ENCODE peak calls at places on chromosomes 12 and 14, in nine cellular contexts. One of them, this sample, is unnamed.

GRCh38 chr12:126457776-126458175 is 1392.5 kb downstream of the AACS start:
- DNase-seq in right atrium auricular region: no peak
- DNase-seq in endothelial cell: no peak
- DNase-seq in ovary: no peak
- DNase-seq in GM13976: no peak
- DNase-seq in progenitor cell of endocrine pancreas: no peak
- DNase-seq in astrocyte of the spinal cord: no peak
- DNase-seq in tibial artery: no peak
- DNase-seq in cardiac fibroblast: no peak
- DNase-seq in this sample: no peak

GRCh38 chr12:121579190-121579791 is 1.5 kb downstream of the KDM2B start:
- DNase-seq in astrocyte of the spinal cord: no peak
- DNase-seq in tibial artery: no peak
- DNase-seq in endothelial cell: peak
- DNase-seq in ovary: peak
- DNase-seq in cardiac fibroblast: peak
- DNase-seq in GM13976: peak
- DNase-seq in progenitor cell of endocrine pancreas: peak
- DNase-seq in right atrium auricular region: no peak
- DNase-seq in this sample: no peak

GRCh38 chr14:35446450-35446849 is 41.9 kb upstream of the NFKBIA start:
- DNase-seq in astrocyte of the spinal cord: no peak
- DNase-seq in GM13976: no peak
- DNase-seq in cardiac fibroblast: no peak
- DNase-seq in tibial artery: no peak
- DNase-seq in ovary: no peak
- DNase-seq in progenitor cell of endocrine pancreas: no peak
- DNase-seq in right atrium auricular region: no peak
- DNase-seq in endothelial cell: no peak
- DNase-seq in this sample: peak

GRCh38 chr14:50288146-50288545 is 23.9 kb downstream of the L2HGDH start:
- DNase-seq in tibial artery: no peak
- DNase-seq in right atrium auricular region: no peak
- DNase-seq in cardiac fibroblast: no peak
- DNase-seq in ovary: no peak
- DNase-seq in endothelial cell: no peak
- DNase-seq in GM13976: no peak
- DNase-seq in progenitor cell of endocrine pancreas: no peak
- DNase-seq in astrocyte of the spinal cord: no peak
- DNase-seq in this sample: no peak

GRCh38 chr12:6377667-6377994 is 2.3 kb upstream of the SCNN1A start:
- DNase-seq in ovary: no peak
- DNase-seq in tibial artery: peak
- DNase-seq in endothelial cell: no peak
- DNase-seq in cardiac fibroblast: no peak
- DNase-seq in GM13976: no peak
- DNase-seq in right atrium auricular region: no peak
- DNase-seq in progenitor cell of endocrine pancreas: no peak
- DNase-seq in astrocyte of the spinal cord: no peak
- DNase-seq in this sample: no peak

GRCh38 chr12:24596768-24597388 is 352.0 kb downstream of the BCAT1 start:
- DNase-seq in cardiac fibroblast: peak
- DNase-seq in endothelial cell: no peak
- DNase-seq in progenitor cell of endocrine pancreas: no peak
- DNase-seq in right atrium auricular region: no peak
- DNase-seq in GM13976: peak
- DNase-seq in astrocyte of the spinal cord: peak
- DNase-seq in ovary: no peak
- DNase-seq in tibial artery: no peak
- DNase-seq in this sample: no peak

GRCh38 chr12:67043771-67044170 is 225.4 kb upstream of the CAND1 start:
- DNase-seq in endothelial cell: no peak
- DNase-seq in GM13976: no peak
- DNase-seq in cardiac fibroblast: no peak
- DNase-seq in tibial artery: no peak
- DNase-seq in progenitor cell of endocrine pancreas: no peak
- DNase-seq in ovary: no peak
- DNase-seq in right atrium auricular region: no peak
- DNase-seq in astrocyte of the spinal cord: no peak
- DNase-seq in this sample: no peak

GRCh38 chr12:131380220-131380957 is 330.5 kb upstream of the SFSWAP start:
- DNase-seq in GM13976: no peak
- DNase-seq in tibial artery: no peak
- DNase-seq in endothelial cell: no peak
- DNase-seq in astrocyte of the spinal cord: no peak
- DNase-seq in cardiac fibroblast: no peak
- DNase-seq in progenitor cell of endocrine pancreas: no peak
- DNase-seq in ovary: no peak
- DNase-seq in right atrium auricular region: no peak
- DNase-seq in this sample: no peak

GRCh38 chr12:116717466-116718457 is 20.1 kb downstream of the SPRING1 start:
- DNase-seq in progenitor cell of endocrine pancreas: no peak
- DNase-seq in cardiac fibroblast: peak
- DNase-seq in ovary: peak
- DNase-seq in GM13976: no peak
- DNase-seq in endothelial cell: no peak
- DNase-seq in tibial artery: peak
- DNase-seq in right atrium auricular region: peak
- DNase-seq in astrocyte of the spinal cord: peak
- DNase-seq in this sample: peak

GRCh38 chr14:70442750-70443149 is 9.2 kb upstream of the ADAM21 start:
- DNase-seq in astrocyte of the spinal cord: no peak
- DNase-seq in right atrium auricular region: no peak
- DNase-seq in GM13976: no peak
- DNase-seq in tibial artery: no peak
- DNase-seq in progenitor cell of endocrine pancreas: no peak
- DNase-seq in ovary: no peak
- DNase-seq in cardiac fibroblast: peak
- DNase-seq in endothelial cell: no peak
- DNase-seq in this sample: no peak

GRCh38 chr12:53182836-53183235 is 2.1 kb upstream of the CSAD start:
- DNase-seq in GM13976: no peak
- DNase-seq in right atrium auricular region: no peak
- DNase-seq in cardiac fibroblast: no peak
- DNase-seq in progenitor cell of endocrine pancreas: no peak
- DNase-seq in tibial artery: no peak
- DNase-seq in endothelial cell: no peak
- DNase-seq in astrocyte of the spinal cord: no peak
- DNase-seq in ovary: no peak
- DNase-seq in this sample: no peak

GRCh38 chr12:113006641-113007040 is 28.3 kb downstream of the OAS2 start:
- DNase-seq in right atrium auricular region: no peak
- DNase-seq in astrocyte of the spinal cord: no peak
- DNase-seq in tibial artery: no peak
- DNase-seq in ovary: no peak
- DNase-seq in endothelial cell: no peak
- DNase-seq in progenitor cell of endocrine pancreas: no peak
- DNase-seq in cardiac fibroblast: no peak
- DNase-seq in GM13976: no peak
- DNase-seq in this sample: no peak

GRCh38 chr12:113003631-113004030 is 25.3 kb downstream of the OAS2 start:
- DNase-seq in astrocyte of the spinal cord: no peak
- DNase-seq in cardiac fibroblast: no peak
- DNase-seq in endothelial cell: no peak
- DNase-seq in tibial artery: no peak
- DNase-seq in ovary: no peak
- DNase-seq in GM13976: no peak
- DNase-seq in right atrium auricular region: no peak
- DNase-seq in progenitor cell of endocrine pancreas: no peak
- DNase-seq in this sample: no peak

GRCh38 chr12:113007166-113007565 is 28.8 kb downstream of the OAS2 start:
- DNase-seq in cardiac fibroblast: peak
- DNase-seq in tibial artery: no peak
- DNase-seq in right atrium auricular region: no peak
- DNase-seq in progenitor cell of endocrine pancreas: no peak
- DNase-seq in astrocyte of the spinal cord: peak
- DNase-seq in ovary: no peak
- DNase-seq in endothelial cell: no peak
- DNase-seq in GM13976: no peak
- DNase-seq in this sample: no peak

GRCh38 chr12:113002676-113003075 is 24.4 kb downstream of the OAS2 start:
- DNase-seq in endothelial cell: no peak
- DNase-seq in tibial artery: no peak
- DNase-seq in progenitor cell of endocrine pancreas: no peak
- DNase-seq in right atrium auricular region: no peak
- DNase-seq in cardiac fibroblast: no peak
- DNase-seq in ovary: no peak
- DNase-seq in astrocyte of the spinal cord: no peak
- DNase-seq in GM13976: no peak
- DNase-seq in this sample: no peak

DNA sequence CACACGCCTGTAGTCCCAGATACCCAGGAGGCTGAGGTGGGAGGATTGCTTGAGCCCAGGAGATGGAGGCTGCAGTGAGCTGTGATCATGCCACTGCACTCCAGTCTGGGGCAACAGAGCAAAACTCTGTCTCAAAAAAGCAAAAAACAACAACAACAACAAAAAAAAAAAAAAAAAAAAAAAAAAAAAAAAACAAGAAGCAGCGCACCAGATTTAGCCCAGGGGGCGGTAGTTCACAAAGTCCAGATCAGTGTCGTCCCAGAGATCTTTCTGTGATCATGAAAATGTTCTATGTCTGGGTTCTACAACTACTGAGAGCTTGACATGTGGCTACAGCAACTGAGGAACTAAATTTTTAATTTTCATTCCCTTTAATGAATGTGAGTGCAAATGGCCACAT is 27.4 kb downstream of the OAS2 start:
- DNase-seq in endothelial cell: peak
- DNase-seq in ovary: no peak
- DNase-seq in GM13976: no peak
- DNase-seq in progenitor cell of endocrine pancreas: no peak
- DNase-seq in astrocyte of the spinal cord: no peak
- DNase-seq in cardiac fibroblast: peak
- DNase-seq in tibial artery: no peak
- DNase-seq in right atrium auricular region: no peak
- DNase-seq in this sample: no peak
- TF ChIP-seq CTCF in endothelial cell: peak
- TF ChIP-seq CTCF in ovary: no peak
- TF ChIP-seq CTCF in GM13976: no peak
- TF ChIP-seq CTCF in progenitor cell of endocrine pancreas: peak
- TF ChIP-seq CTCF in astrocyte of the spinal cord: peak
- TF ChIP-seq CTCF in cardiac fibroblast: peak
- TF ChIP-seq CTCF in tibial artery: no peak
- TF ChIP-seq CTCF in right atrium auricular region: no peak
- TF ChIP-seq CTCF in this sample: no peak

DNA sequence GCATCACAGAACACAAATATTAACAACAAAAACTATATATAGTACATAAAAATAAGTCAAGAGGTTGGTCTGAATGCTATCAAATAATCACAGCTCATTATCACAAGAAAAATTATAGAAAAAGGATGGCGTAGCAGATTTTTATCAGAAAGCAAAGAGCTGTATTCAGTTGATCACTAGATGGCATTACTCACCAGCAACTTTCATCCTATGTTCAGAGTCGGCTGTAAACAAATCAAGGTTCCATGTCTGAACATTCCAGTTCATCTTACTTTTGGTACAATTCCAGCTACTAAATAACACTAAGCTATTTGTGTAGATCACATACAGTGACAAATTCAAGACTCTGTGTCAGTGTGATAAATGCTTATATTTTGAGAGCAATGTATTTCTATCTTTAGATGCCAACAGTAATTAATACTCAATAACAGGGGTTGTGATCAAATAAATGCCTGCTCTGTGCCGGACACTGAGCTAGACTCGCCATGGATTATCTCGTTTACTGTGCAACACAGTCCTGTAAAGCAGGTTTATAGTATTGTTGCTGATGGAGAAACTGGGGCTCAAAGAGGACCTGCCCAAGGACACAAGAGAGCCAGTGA is 30.1 kb downstream of the NRDE2 start:
- DNase-seq in ovary: no peak
- DNase-seq in right atrium auricular region: no peak
- DNase-seq in GM13976: no peak
- DNase-seq in progenitor cell of endocrine pancreas: no peak
- DNase-seq in endothelial cell: no peak
- DNase-seq in tibial artery: no peak
- DNase-seq in cardiac fibroblast: peak
- DNase-seq in astrocyte of the spinal cord: peak
- DNase-seq in this sample: no peak
- TF ChIP-seq CTCF in ovary: peak
- TF ChIP-seq CTCF in right atrium auricular region: peak
- TF ChIP-seq CTCF in GM13976: peak
- TF ChIP-seq CTCF in progenitor cell of endocrine pancreas: peak
- TF ChIP-seq CTCF in endothelial cell: no peak
- TF ChIP-seq CTCF in tibial artery: peak
- TF ChIP-seq CTCF in cardiac fibroblast: peak
- TF ChIP-seq CTCF in astrocyte of the spinal cord: peak
- TF ChIP-seq CTCF in this sample: peak

DNA sequence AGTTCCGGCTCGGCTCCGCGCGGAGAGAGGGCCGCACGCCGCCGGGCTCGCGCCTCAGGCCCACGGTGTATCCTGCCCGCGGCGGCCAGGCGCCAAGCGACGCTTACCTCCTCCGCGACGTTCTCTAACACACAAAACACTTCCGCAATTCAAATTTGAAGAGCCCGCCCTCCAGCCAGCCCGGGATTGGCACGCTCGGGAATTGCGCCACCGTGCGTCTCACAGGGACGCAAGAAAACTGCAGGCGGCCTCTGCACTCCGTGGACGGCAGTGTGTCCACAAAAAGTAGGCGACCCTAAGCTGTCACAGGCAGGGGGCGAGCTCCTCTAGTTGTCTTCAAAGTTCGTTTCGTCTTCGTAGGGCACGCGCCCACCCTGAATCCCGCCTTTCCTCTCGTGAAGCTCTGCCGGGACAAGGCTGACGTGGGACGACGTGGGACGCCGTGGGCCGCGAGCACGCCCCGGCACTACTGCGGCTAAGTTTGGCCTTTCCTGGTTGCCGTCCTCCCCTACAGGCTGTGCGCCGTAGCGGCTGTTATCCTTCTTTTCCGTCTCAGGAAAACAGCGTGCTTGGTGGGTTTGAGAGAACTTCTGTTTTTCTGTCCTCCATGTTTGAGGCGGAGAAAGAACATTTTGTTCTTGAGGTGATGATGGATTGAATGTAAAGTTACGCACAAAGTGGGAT is at the start of gene MIS18BP1:
- DNase-seq in GM13976: peak
- DNase-seq in tibial artery: peak
- DNase-seq in progenitor cell of endocrine pancreas: peak
- DNase-seq in right atrium auricular region: peak
- DNase-seq in ovary: peak
- DNase-seq in cardiac fibroblast: peak
- DNase-seq in astrocyte of the spinal cord: peak
- DNase-seq in endothelial cell: peak
- DNase-seq in this sample: peak
- TF ChIP-seq CTCF in GM13976: peak
- TF ChIP-seq CTCF in tibial artery: peak
- TF ChIP-seq CTCF in progenitor cell of endocrine pancreas: peak
- TF ChIP-seq CTCF in right atrium auricular region: peak
- TF ChIP-seq CTCF in ovary: peak
- TF ChIP-seq CTCF in cardiac fibroblast: peak
- TF ChIP-seq CTCF in astrocyte of the spinal cord: peak
- TF ChIP-seq CTCF in endothelial cell: peak
- TF ChIP-seq CTCF in this sample: peak

DNA sequence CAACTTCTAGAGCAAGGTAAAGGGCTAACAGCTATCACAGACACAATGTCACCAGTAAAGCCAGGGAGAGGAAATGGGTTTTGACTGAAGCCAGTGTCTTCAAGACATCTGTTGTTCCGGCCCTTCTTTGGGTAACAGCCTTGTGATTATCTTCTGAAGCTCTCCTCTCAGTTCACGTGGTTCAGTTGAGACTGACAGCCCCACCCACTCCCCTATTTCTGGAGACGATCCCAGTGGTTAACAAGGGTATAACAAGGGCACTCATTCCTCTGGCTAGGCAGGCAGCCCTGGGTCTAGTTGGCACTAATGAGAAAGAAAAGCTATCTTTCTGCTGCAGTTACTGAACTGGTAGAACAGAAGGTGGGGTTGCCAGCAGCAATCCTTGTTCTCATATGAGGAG is 6.9 kb downstream of the GNPTAB start:
- DNase-seq in progenitor cell of endocrine pancreas: no peak
- DNase-seq in cardiac fibroblast: no peak
- DNase-seq in endothelial cell: peak
- DNase-seq in GM13976: peak
- DNase-seq in tibial artery: peak
- DNase-seq in ovary: no peak
- DNase-seq in right atrium auricular region: peak
- DNase-seq in astrocyte of the spinal cord: no peak
- DNase-seq in this sample: no peak
- TF ChIP-seq CTCF in progenitor cell of endocrine pancreas: peak
- TF ChIP-seq CTCF in cardiac fibroblast: peak
- TF ChIP-seq CTCF in endothelial cell: peak
- TF ChIP-seq CTCF in GM13976: peak
- TF ChIP-seq CTCF in tibial artery: no peak
- TF ChIP-seq CTCF in ovary: no peak
- TF ChIP-seq CTCF in right atrium auricular region: no peak
- TF ChIP-seq CTCF in astrocyte of the spinal cord: no peak
- TF ChIP-seq CTCF in this sample: no peak